ENCODE peak calls at places on chromosome 15, in four cellular contexts. P, H, T and F are unnamed samples.

GRCh38 chr15:32683906-32684584 is 33.8 kb upstream of the GREM1 start:
- DNase-seq in P (no peak), T (no peak), H (no peak), F (no peak)

GRCh38 chr15:90286678-90287077 is 21.2 kb downstream of the NGRN start:
- DNase-seq in P (peak; percentile 55), T (no peak), H (peak; percentile 69), F (no peak)

GRCh38 chr15:66884661-66885237 is 180.7 kb upstream of the SMAD3 start:
- DNase-seq in T (no peak), H (no peak), P (no peak), F (no peak)

GRCh38 chr15:80773122-80773551 is 6.0 kb upstream of the CEMIP start:
- DNase-seq in H (no peak), P (no peak), T (no peak), F (no peak)

GRCh38 chr15:32641517-32642059 is at the start of gene SCG5:
- DNase-seq in P (no peak), H (peak; percentile 67), T (peak; percentile 81), F (no peak)

GRCh38 chr15:50797926-50798325 is 32.4 kb upstream of the SPPL2A start:
- DNase-seq in T (no peak), P (no peak), H (no peak), F (no peak)

GRCh38 chr15:80635953-80636352 is 59.2 kb upstream of the ABHD17C start:
- DNase-seq in T (no peak), H (no peak), P (no peak), F (no peak)

GRCh38 chr15:62212746-62213145 is 47.7 kb upstream of the C2CD4B start:
- DNase-seq in P (no peak), T (no peak), H (no peak), F (no peak)

GRCh38 chr15:98870788-98871187 is 136.8 kb downstream of the PGPEP1L start:
- DNase-seq in H (no peak), P (no peak), T (no peak), F (no peak)

GRCh38 chr15:60352525-60352924 is 45.3 kb downstream of the ANXA2 start:
- DNase-seq in T (no peak), H (no peak), P (no peak), F (no peak)

GRCh38 chr15:71129660-71130059 is 14.4 kb downstream of the THSD4 start:
- DNase-seq in T (no peak), H (no peak), P (no peak), F (no peak)

GRCh38 chr15:101175396-101175795 is 76.5 kb downstream of the CHSY1 start:
- DNase-seq in T (no peak), H (no peak), P (no peak), F (no peak)

GRCh38 chr15:99720533-99720932 is 12.7 kb downstream of the LYSMD4 start:
- DNase-seq in T (no peak), H (no peak), P (no peak), F (no peak)

GRCh38 chr15:25947336-25948080 is 84.4 kb upstream of the ATP10A start:
- DNase-seq in P (no peak), T (no peak), H (no peak), F (no peak)

GRCh38 chr15:65059931-65060596 is 7.7 kb downstream of the RASL12 start:
- DNase-seq in T (no peak), H (no peak), P (no peak), F (no peak)
- H3K4me1 ChIP-seq in T (peaks cover 8% of the 10 kb centered on the region), H (no peaks in the 10 kb centered on the region), P (peaks cover 33% of the 10 kb centered on the region), F (peaks cover 26% of the 10 kb centered on the region)

GRCh38 chr15:47265686-47266085 is 451.6 kb upstream of the SEMA6D start:
- DNase-seq in T (no peak), H (no peak), P (no peak), F (no peak)
- H3K27ac ChIP-seq in T (no peak overlapping the region), H (no peak overlapping the region), P (no peak overlapping the region), F (no peak overlapping the region)

DNA sequence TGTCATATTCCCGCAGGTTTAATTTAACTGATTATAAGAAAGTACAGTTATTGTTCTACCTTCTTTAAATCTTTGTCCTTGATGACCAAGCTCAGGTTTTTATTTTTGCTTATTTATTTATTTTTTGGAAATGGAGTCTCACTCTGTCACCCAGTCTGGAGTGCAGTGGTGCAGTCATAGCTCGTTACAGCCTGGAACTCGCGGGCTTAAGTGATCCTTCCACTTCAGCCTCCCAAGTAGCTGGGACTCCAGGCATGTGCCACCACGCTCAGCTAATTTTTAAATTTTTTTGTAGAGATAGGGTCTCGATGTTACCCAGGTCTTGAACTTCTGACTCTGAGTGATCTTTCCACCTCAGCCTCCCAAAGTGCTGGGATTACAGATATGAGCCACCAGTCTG is 8.9 kb downstream of the USP3 start:
- DNase-seq in P (no peak), T (no peak), H (no peak), F (no peak)
- H3K4me1 ChIP-seq in P (peaks cover 94% of the 10 kb centered on the region), T (peaks cover 100% of the 10 kb centered on the region), H (peaks cover 50% of the 10 kb centered on the region), F (peaks cover 85% of the 10 kb centered on the region)

DNA sequence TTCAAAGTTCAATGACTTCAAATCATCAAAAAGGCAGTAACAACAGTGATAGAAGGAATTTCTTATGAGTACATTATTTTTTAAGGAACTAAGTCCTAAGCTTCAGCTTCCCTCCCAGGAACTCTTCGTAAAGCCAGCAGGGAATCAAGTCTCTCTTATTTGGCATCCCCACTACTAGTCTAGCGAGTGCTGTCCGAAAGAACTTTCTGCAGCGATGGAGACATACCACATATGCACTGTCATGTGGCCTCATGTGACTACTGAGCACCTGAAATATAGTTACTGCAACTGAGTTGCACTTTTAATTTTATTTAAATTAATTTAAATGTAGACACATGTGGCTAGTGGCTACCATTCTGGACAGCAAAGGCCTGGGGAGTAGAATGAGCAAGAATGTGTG is 23.9 kb downstream of the TSPAN3 start:
- DNase-seq in P (no peak), H (no peak), T (no peak), F (no peak)
- H3K27ac ChIP-seq in P (no peak overlapping the region), H (no peak overlapping the region), T (no peak overlapping the region), F (no peak overlapping the region)

GRCh38 chr15:41782486-41783271 is 8.4 kb downstream of the MAPKBP1 start:
- DNase-seq in P (no peak), H (no peak), T (no peak), F (no peak)
- H3K4me1 ChIP-seq in P (no peaks in the 10 kb centered on the region), H (peaks cover 17% of the 10 kb centered on the region), T (peaks cover 20% of the 10 kb centered on the region), F (peaks cover 14% of the 10 kb centered on the region)

GRCh38 chr15:85445361-85445760 is 65.0 kb downstream of the AKAP13 start:
- DNase-seq in T (no peak), P (no peak), H (no peak), F (no peak)
- H3K27ac ChIP-seq in T (no peak overlapping the region), P (no peak overlapping the region), H (no peak overlapping the region), F (peak overlapping the region; percentile 58)

GRCh38 chr15:74430510-74430951 is 3.2 kb downstream of the SEMA7A start:
- DNase-seq in H (no peak), P (no peak), T (peak; percentile 23), F (no peak)
- H3K4me1 ChIP-seq in H (no peaks in the 10 kb centered on the region), P (peaks cover 10% of the 10 kb centered on the region), T (peaks cover 48% of the 10 kb centered on the region), F (peaks cover 31% of the 10 kb centered on the region)

GRCh38 chr15:37015025-37015424 is 85.3 kb downstream of the MEIS2 start:
- DNase-seq in H (no peak), T (no peak), P (no peak), F (no peak)

GRCh38 chr15:37017031-37017625 is 83.2 kb downstream of the MEIS2 start:
- DNase-seq in H (no peak), T (no peak), P (no peak), F (no peak)

GRCh38 chr15:37014566-37014965 is 85.8 kb downstream of the MEIS2 start:
- DNase-seq in H (no peak), P (no peak), T (no peak), F (no peak)

GRCh38 chr15:37015476-37015875 is 84.9 kb downstream of the MEIS2 start:
- DNase-seq in H (no peak), P (no peak), T (no peak), F (no peak)

DNA sequence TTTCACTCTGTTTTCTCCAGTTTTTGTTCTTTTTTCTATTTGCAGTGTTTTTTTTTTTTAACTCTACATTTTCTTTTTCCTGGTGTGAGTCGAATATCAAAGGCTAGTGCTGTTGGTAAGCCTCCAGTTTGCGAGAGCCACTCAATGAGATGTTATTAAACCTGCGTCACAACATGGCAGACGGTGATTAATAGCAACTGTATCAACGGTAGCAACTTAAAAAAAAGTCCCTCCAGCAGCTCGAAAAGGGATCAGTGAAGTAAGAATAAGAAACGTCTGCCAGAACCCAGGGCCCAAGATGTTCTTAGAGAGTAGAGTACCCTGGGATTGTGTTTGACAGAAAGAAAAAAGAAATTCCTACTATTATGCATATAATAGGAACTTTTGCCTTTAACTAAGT is 84.1 kb downstream of the MEIS2 start:
- DNase-seq in T (no peak), P (no peak), H (no peak), F (no peak)
- H3K27ac ChIP-seq in T (peak overlapping the region; percentile 44), P (no peak overlapping the region), H (peak overlapping the region; percentile 63), F (no peak overlapping the region)